ENCODE peak calls at places on chromosomes 2 and 18, in four cellular contexts. U is cardiac fibroblast; I is T-helper 9 cell; A is stimulated activated CD4-positive, alpha-beta T cell treated with anti-CD3 and anti-CD28 coated beads, TNF-alpha, amount 100 ng/mL, for 24 hours. V is an unnamed sample.

GRCh38 chr2:135741043-135741394 is 636 bp upstream of the UBXN4 start:
- DNase-seq in U (no peak), I (no peak), A (no peak), V (no peak)

GRCh38 chr2:33619028-33619427 is 19.9 kb upstream of the FAM98A start:
- DNase-seq in U (no peak), I (no peak), A (no peak), V (no peak)

GRCh38 chr2:80117401-80117800 is 187.2 kb downstream of the LRRTM1 start:
- DNase-seq in U (no peak), I (no peak), A (no peak), V (no peak)

GRCh38 chr18:3281456-3282400 is 19.8 kb downstream of the MYL12B start:
- DNase-seq in U (peak), I (no peak), A (no peak), V (no peak)

GRCh38 chr2:60558536-60558935 is 5.1 kb upstream of the BCL11A start:
- DNase-seq in U (no peak), I (no peak), A (no peak), V (no peak)

GRCh38 chr2:201201371-201201770 is 18.4 kb downstream of the CASP10 start:
- DNase-seq in U (no peak), I (no peak), A (no peak), V (no peak)

GRCh38 chr2:35973737-35974132 is 381.8 kb upstream of the CRIM1 start:
- DNase-seq in U (peak), I (no peak), A (no peak), V (no peak)

GRCh38 chr2:5758346-5758745 is 66.2 kb downstream of the SOX11 start:
- DNase-seq in U (no peak), I (no peak), A (no peak), V (no peak)

GRCh38 chr2:198916548-198916947 is 541.2 kb downstream of the SATB2 start:
- DNase-seq in U (no peak), I (no peak), A (no peak), V (no peak)

GRCh38 chr18:74498712-74499629 is 2.8 kb downstream of the CNDP2 start:
- DNase-seq in U (peak), I (peak), A (peak), V (peak)

GRCh38 chr2:196681510-196681909 is 42.0 kb downstream of the CCDC150 start:
- DNase-seq in U (no peak), I (no peak), A (no peak), V (no peak)

GRCh38 chr18:52392160-52392559 is 52.2 kb downstream of the DCC start:
- DNase-seq in U (no peak), I (no peak), A (no peak), V (no peak)

V was measured in T-helper 1 cell.